ENCODE peak calls at places on chromosomes 4 and X, in seven cellular contexts. R, T, A, M, L, F and Q are unnamed samples.

GRCh38 chr4:88225216-88226107 is 58.9 kb downstream of the PPM1K start:
- DNase-seq in M (no peak), L (no peak), F (no peak), R (no peak), A (peak; percentile 69), T (no peak), Q (no peak)

GRCh38 chrX:129726307-129727111 is 12.3 kb upstream of the XPNPEP2 start:
- DNase-seq in A (peak; percentile 66), R (peak; percentile 34), L (no peak), M (peak; percentile 53), T (peak; percentile 56), F (peak; percentile 6), Q (peak; percentile 41)

GRCh38 chr4:30294295-30294694 is 425.9 kb upstream of the PCDH7 start:
- DNase-seq in F (no peak), L (no peak), A (no peak), R (no peak), M (no peak), T (no peak), Q (no peak)

GRCh38 chr4:183504930-183505555 is at the start of gene ING2:
- DNase-seq in R (peak; percentile 50), L (no peak), M (peak; percentile 28), A (no peak), F (peak; percentile 68), T (peak; percentile 83), Q (no peak)

GRCh38 chrX:16487620-16488380 is 162.2 kb upstream of the S100G start:
- DNase-seq in F (no peak), M (peak; percentile 11), L (no peak), A (no peak), R (peak; percentile 61), T (no peak), Q (no peak)

GRCh38 chrX:124238268-124238667 is 94.2 kb upstream of the TEX13D start:
- DNase-seq in M (no peak), R (no peak), T (no peak), L (no peak), A (no peak), F (no peak), Q (no peak)

GRCh38 chr4:99383833-99384392 is 31.4 kb upstream of the ADH1C start:
- DNase-seq in R (peak; percentile 50), T (no peak), L (no peak), A (peak; percentile 94), F (no peak), M (peak; percentile 87), Q (no peak)

GRCh38 chr4:6336166-6336565 is 66.5 kb downstream of the WFS1 start:
- DNase-seq in M (no peak), A (no peak), T (no peak), L (no peak), R (no peak), F (no peak), Q (no peak)

GRCh38 chr4:23876418-23877089 is 13.3 kb downstream of the PPARGC1A start:
- DNase-seq in F (no peak), T (no peak), M (no peak), L (no peak), R (no peak), A (no peak), Q (no peak)